ENCODE peak calls at places on chromosomes 3 and 15, in ten cellular contexts. One of them, this sample, is unnamed.

GRCh38 chr3:66488492-66488891 is 12.3 kb downstream of the LRIG1 start:
- DNase-seq in A549: no peak
- DNase-seq in H1: no peak
- DNase-seq in body of pancreas: no peak
- DNase-seq in breast epithelium: no peak
- DNase-seq in transverse colon: no peak
- DNase-seq in suprapubic skin: no peak
- DNase-seq in GM12891: no peak
- DNase-seq in tibial nerve: no peak
- DNase-seq in prostate gland: no peak
- DNase-seq in this sample: no peak

GRCh38 chr3:187841552-187841951 is 96.3 kb upstream of the BCL6 start:
- DNase-seq in prostate gland: no peak
- DNase-seq in GM12891: no peak
- DNase-seq in breast epithelium: no peak
- DNase-seq in suprapubic skin: no peak
- DNase-seq in H1: peak; percentile 33
- DNase-seq in A549: peak; percentile 62
- DNase-seq in body of pancreas: no peak
- DNase-seq in tibial nerve: no peak
- DNase-seq in transverse colon: no peak
- DNase-seq in this sample: no peak

GRCh38 chr3:196931828-196932587 is 10.3 kb downstream of the NCBP2 start:
- DNase-seq in A549: no peak
- DNase-seq in GM12891: no peak
- DNase-seq in prostate gland: no peak
- DNase-seq in transverse colon: no peak
- DNase-seq in tibial nerve: no peak
- DNase-seq in suprapubic skin: no peak
- DNase-seq in body of pancreas: no peak
- DNase-seq in H1: no peak
- DNase-seq in breast epithelium: no peak
- DNase-seq in this sample: no peak

GRCh38 chr15:25735550-25736384 is 127.4 kb downstream of the ATP10A start:
- DNase-seq in H1: no peak
- DNase-seq in transverse colon: no peak
- DNase-seq in body of pancreas: no peak
- DNase-seq in A549: no peak
- DNase-seq in GM12891: no peak
- DNase-seq in breast epithelium: no peak
- DNase-seq in tibial nerve: no peak
- DNase-seq in suprapubic skin: no peak
- DNase-seq in prostate gland: no peak
- DNase-seq in this sample: no peak

GRCh38 chr3:192819001-192819569 is 91.7 kb upstream of the FGF12 start:
- DNase-seq in transverse colon: no peak
- DNase-seq in body of pancreas: no peak
- DNase-seq in H1: no peak
- DNase-seq in GM12891: no peak
- DNase-seq in prostate gland: no peak
- DNase-seq in suprapubic skin: no peak
- DNase-seq in breast epithelium: no peak
- DNase-seq in A549: peak; percentile 69
- DNase-seq in tibial nerve: no peak
- DNase-seq in this sample: no peak

GRCh38 chr15:39502616-39503195 is 78.2 kb upstream of the THBS1 start:
- DNase-seq in body of pancreas: no peak
- DNase-seq in breast epithelium: no peak
- DNase-seq in transverse colon: no peak
- DNase-seq in H1: no peak
- DNase-seq in tibial nerve: no peak
- DNase-seq in suprapubic skin: no peak
- DNase-seq in prostate gland: no peak
- DNase-seq in A549: no peak
- DNase-seq in GM12891: no peak
- DNase-seq in this sample: no peak

GRCh38 chr3:168248383-168249047 is 152.8 kb upstream of the GOLIM4 start:
- DNase-seq in tibial nerve: no peak
- DNase-seq in A549: peak; percentile 16
- DNase-seq in transverse colon: no peak
- DNase-seq in H1: peak; percentile 65
- DNase-seq in suprapubic skin: no peak
- DNase-seq in body of pancreas: peak; percentile 41
- DNase-seq in breast epithelium: no peak
- DNase-seq in GM12891: no peak
- DNase-seq in prostate gland: no peak
- DNase-seq in this sample: peak; percentile 5

GRCh38 chr3:13727890-13728289 is 152.0 kb downstream of the WNT7A start:
- DNase-seq in breast epithelium: no peak
- DNase-seq in A549: no peak
- DNase-seq in prostate gland: no peak
- DNase-seq in tibial nerve: no peak
- DNase-seq in body of pancreas: no peak
- DNase-seq in transverse colon: no peak
- DNase-seq in GM12891: no peak
- DNase-seq in H1: peak; percentile 49
- DNase-seq in suprapubic skin: no peak
- DNase-seq in this sample: no peak

GRCh38 chr3:172918165-172918564 is 167.6 kb downstream of the ECT2 start:
- DNase-seq in A549: no peak
- DNase-seq in prostate gland: no peak
- DNase-seq in body of pancreas: peak; percentile 24
- DNase-seq in tibial nerve: no peak
- DNase-seq in transverse colon: no peak
- DNase-seq in suprapubic skin: no peak
- DNase-seq in GM12891: no peak
- DNase-seq in H1: no peak
- DNase-seq in breast epithelium: no peak
- DNase-seq in this sample: no peak

GRCh38 chr3:69304396-69304795 is 81.5 kb downstream of the FRMD4B start:
- DNase-seq in suprapubic skin: no peak
- DNase-seq in A549: no peak
- DNase-seq in GM12891: no peak
- DNase-seq in tibial nerve: no peak
- DNase-seq in body of pancreas: no peak
- DNase-seq in prostate gland: no peak
- DNase-seq in breast epithelium: no peak
- DNase-seq in transverse colon: no peak
- DNase-seq in H1: no peak
- DNase-seq in this sample: no peak

GRCh38 chr15:40238927-40239591 is at the start of gene PAK6:
- DNase-seq in A549: peak; percentile 30
- DNase-seq in H1: peak; percentile 90
- DNase-seq in breast epithelium: peak; percentile 91
- DNase-seq in prostate gland: peak; percentile 81
- DNase-seq in body of pancreas: peak; percentile 83
- DNase-seq in GM12891: no peak
- DNase-seq in suprapubic skin: no peak
- DNase-seq in tibial nerve: no peak
- DNase-seq in transverse colon: peak; percentile 46
- DNase-seq in this sample: no peak

GRCh38 chr15:96849501-96849900 is 519.0 kb downstream of the NR2F2 start:
- DNase-seq in GM12891: no peak
- DNase-seq in A549: no peak
- DNase-seq in H1: no peak
- DNase-seq in body of pancreas: no peak
- DNase-seq in prostate gland: no peak
- DNase-seq in suprapubic skin: no peak
- DNase-seq in transverse colon: no peak
- DNase-seq in tibial nerve: no peak
- DNase-seq in breast epithelium: no peak
- DNase-seq in this sample: no peak

GRCh38 chr15:65095747-65096104 is 19.2 kb downstream of the KBTBD13 start:
- DNase-seq in prostate gland: no peak
- DNase-seq in GM12891: no peak
- DNase-seq in body of pancreas: no peak
- DNase-seq in breast epithelium: no peak
- DNase-seq in A549: no peak
- DNase-seq in transverse colon: no peak
- DNase-seq in suprapubic skin: peak; percentile 26
- DNase-seq in H1: no peak
- DNase-seq in tibial nerve: no peak
- DNase-seq in this sample: no peak

GRCh38 chr3:10775259-10775658 is 40.8 kb upstream of the SLC6A11 start:
- DNase-seq in GM12891: no peak
- DNase-seq in suprapubic skin: no peak
- DNase-seq in tibial nerve: no peak
- DNase-seq in body of pancreas: no peak
- DNase-seq in A549: no peak
- DNase-seq in H1: peak; percentile 6
- DNase-seq in transverse colon: no peak
- DNase-seq in breast epithelium: no peak
- DNase-seq in prostate gland: no peak
- DNase-seq in this sample: no peak

GRCh38 chr15:66595937-66596545 is 30.2 kb upstream of the LCTL start:
- DNase-seq in suprapubic skin: no peak
- DNase-seq in A549: no peak
- DNase-seq in body of pancreas: no peak
- DNase-seq in GM12891: no peak
- DNase-seq in tibial nerve: no peak
- DNase-seq in breast epithelium: no peak
- DNase-seq in H1: no peak
- DNase-seq in prostate gland: no peak
- DNase-seq in transverse colon: no peak
- DNase-seq in this sample: no peak

GRCh38 chr15:52527898-52528464 is 699 bp downstream of the MYO5A start:
- DNase-seq in suprapubic skin: no peak
- DNase-seq in GM12891: peak; percentile 25
- DNase-seq in transverse colon: peak; percentile 27
- DNase-seq in prostate gland: peak; percentile 21
- DNase-seq in H1: peak; percentile 51
- DNase-seq in body of pancreas: peak; percentile 27
- DNase-seq in A549: peak; percentile 34
- DNase-seq in breast epithelium: peak; percentile 51
- DNase-seq in tibial nerve: peak; percentile 19
- DNase-seq in this sample: peak; percentile 31

GRCh38 chr15:77858677-77859490 is 218.6 kb downstream of the TBC1D2B start:
- DNase-seq in tibial nerve: no peak
- DNase-seq in GM12891: no peak
- DNase-seq in body of pancreas: peak; percentile 83
- DNase-seq in A549: no peak
- DNase-seq in prostate gland: no peak
- DNase-seq in transverse colon: no peak
- DNase-seq in breast epithelium: no peak
- DNase-seq in suprapubic skin: peak; percentile 45
- DNase-seq in H1: no peak
- DNase-seq in this sample: no peak
- TF ChIP-seq POLR2A in tibial nerve: no peak
- TF ChIP-seq POLR2A in GM12891: no peak
- TF ChIP-seq POLR2A in body of pancreas: peak; percentile 19
- TF ChIP-seq POLR2A in A549: no peak
- TF ChIP-seq POLR2A in prostate gland: no peak
- TF ChIP-seq POLR2A in transverse colon: no peak
- TF ChIP-seq POLR2A in breast epithelium: no peak
- TF ChIP-seq POLR2A in suprapubic skin: no peak
- TF ChIP-seq POLR2A in H1: no peak
- TF ChIP-seq POLR2A in this sample: no peak

GRCh38 chr15:70196314-70197291 is 98.9 kb upstream of the TLE3 start:
- DNase-seq in prostate gland: peak; percentile 96
- DNase-seq in tibial nerve: peak; percentile 41
- DNase-seq in breast epithelium: peak; percentile 88
- DNase-seq in suprapubic skin: peak; percentile 85
- DNase-seq in H1: peak; percentile 76
- DNase-seq in transverse colon: peak; percentile 60
- DNase-seq in GM12891: peak; percentile 77
- DNase-seq in A549: no peak
- DNase-seq in body of pancreas: peak; percentile 61
- DNase-seq in this sample: peak; percentile 74
- TF ChIP-seq POLR2A in prostate gland: peak; percentile 50
- TF ChIP-seq POLR2A in tibial nerve: no peak
- TF ChIP-seq POLR2A in breast epithelium: no peak
- TF ChIP-seq POLR2A in suprapubic skin: no peak
- TF ChIP-seq POLR2A in H1: no peak
- TF ChIP-seq POLR2A in transverse colon: no peak
- TF ChIP-seq POLR2A in GM12891: peak; percentile 54
- TF ChIP-seq POLR2A in A549: no peak
- TF ChIP-seq POLR2A in body of pancreas: peak; percentile 8
- TF ChIP-seq POLR2A in this sample: peak; percentile 52

DNA sequence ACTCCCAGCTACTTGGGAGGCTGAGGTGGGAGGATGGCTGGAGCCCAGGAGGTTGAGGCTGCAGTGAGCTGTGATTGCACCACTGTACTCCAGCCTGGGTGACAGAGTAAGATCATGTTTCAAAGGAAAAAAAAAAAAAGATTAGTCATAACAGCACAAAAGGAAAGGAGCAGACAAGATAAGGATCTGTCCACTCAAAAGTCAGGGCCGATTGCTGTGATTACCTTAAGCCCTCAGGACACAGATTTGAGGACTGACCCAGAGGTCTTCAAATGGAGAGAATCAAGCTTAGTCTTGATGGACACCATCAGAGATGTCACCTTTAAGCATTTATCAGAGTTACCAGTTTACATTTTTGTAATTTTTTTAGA is 23.9 kb upstream of the HEG1 start:
- DNase-seq in body of pancreas: no peak
- DNase-seq in breast epithelium: no peak
- DNase-seq in GM12891: no peak
- DNase-seq in transverse colon: no peak
- DNase-seq in H1: no peak
- DNase-seq in suprapubic skin: no peak
- DNase-seq in A549: no peak
- DNase-seq in prostate gland: no peak
- DNase-seq in tibial nerve: no peak
- DNase-seq in this sample: no peak
- TF ChIP-seq POLR2A in body of pancreas: no peak
- TF ChIP-seq POLR2A in breast epithelium: no peak
- TF ChIP-seq POLR2A in GM12891: no peak
- TF ChIP-seq POLR2A in transverse colon: no peak
- TF ChIP-seq POLR2A in H1: no peak
- TF ChIP-seq POLR2A in suprapubic skin: no peak
- TF ChIP-seq POLR2A in A549: no peak
- TF ChIP-seq POLR2A in prostate gland: no peak
- TF ChIP-seq POLR2A in tibial nerve: no peak
- TF ChIP-seq POLR2A in this sample: no peak

DNA sequence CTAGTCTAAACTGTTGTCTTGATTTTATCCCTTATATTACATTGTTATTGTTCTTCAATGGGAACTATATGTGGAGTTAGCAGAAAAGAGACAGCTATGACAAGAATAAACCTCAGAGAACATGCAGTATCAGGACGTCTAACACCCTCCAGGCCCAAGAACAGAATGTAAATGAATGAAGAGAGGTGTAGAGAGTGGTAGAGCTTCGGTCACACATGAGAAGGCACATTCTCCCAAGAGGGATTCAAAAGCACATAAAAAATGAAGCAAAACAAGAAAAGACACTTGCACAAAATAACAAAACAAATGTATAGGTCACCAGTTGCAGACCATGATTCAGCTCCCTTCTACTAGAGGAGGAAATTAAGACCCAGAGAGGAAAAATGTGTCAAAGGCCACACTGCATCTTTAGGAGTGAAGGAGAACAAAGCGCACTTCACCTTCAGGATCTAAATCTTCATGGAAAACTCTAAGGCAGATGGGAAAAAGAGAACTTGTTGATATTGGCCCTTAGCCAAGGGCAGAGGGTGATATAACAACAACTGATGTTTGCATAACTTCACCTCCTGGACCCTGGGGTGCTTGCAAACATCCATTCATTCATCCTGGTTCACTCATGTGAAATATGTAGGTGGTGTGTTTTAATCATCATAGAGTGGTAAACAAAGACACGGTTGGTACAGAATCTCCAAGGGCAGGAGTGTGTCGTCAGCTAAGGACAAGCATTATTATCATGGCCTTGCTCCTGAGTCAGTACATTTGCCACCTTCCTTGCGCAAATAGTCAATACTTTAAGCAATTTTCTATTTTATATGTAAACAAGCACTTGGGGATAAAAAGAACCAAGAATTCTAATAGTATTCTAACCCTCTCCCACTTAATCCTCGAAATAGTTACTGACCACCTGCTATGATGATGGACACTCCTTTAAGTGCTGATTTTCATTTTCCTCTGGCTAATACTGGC is 8.8 kb downstream of the NEK10 start:
- DNase-seq in A549: peak; percentile 89
- DNase-seq in suprapubic skin: no peak
- DNase-seq in breast epithelium: no peak
- DNase-seq in body of pancreas: peak; percentile 8
- DNase-seq in tibial nerve: no peak
- DNase-seq in H1: no peak
- DNase-seq in transverse colon: peak; percentile 30
- DNase-seq in GM12891: no peak
- DNase-seq in prostate gland: peak; percentile 21
- DNase-seq in this sample: no peak
- TF ChIP-seq POLR2A in A549: no peak
- TF ChIP-seq POLR2A in suprapubic skin: no peak
- TF ChIP-seq POLR2A in breast epithelium: no peak
- TF ChIP-seq POLR2A in body of pancreas: no peak
- TF ChIP-seq POLR2A in tibial nerve: no peak
- TF ChIP-seq POLR2A in H1: no peak
- TF ChIP-seq POLR2A in transverse colon: no peak
- TF ChIP-seq POLR2A in GM12891: no peak
- TF ChIP-seq POLR2A in prostate gland: no peak
- TF ChIP-seq POLR2A in this sample: no peak

This sample was measured in GM12892.